ENCODE peak calls at places on chromosomes 2 and 18, in nine cellular contexts. M is lower lobe of right lung, Y is sigmoid colon, G is psoas muscle, A is cardiac muscle cell, W is suprapubic skin, U is AG04449, E is heart left ventricle, C is lower leg skin. B is an unnamed sample.

GRCh38 chr2:239630618-239631286 is 229.9 kb upstream of the HDAC4 start:
- DNase-seq in E (no peak), Y (no peak), M (no peak), G (peak), A (peak), C (peak), W (peak), U (peak), B (peak)

GRCh38 chr2:24611626-24612025 is 120.6 kb downstream of the NCOA1 start:
- DNase-seq in U (no peak), G (no peak), W (no peak), M (no peak), Y (no peak), A (no peak), C (no peak), E (no peak), B (no peak)

GRCh38 chr2:64327129-64327509 is 126.8 kb upstream of the LGALSL start:
- DNase-seq in M (no peak), W (no peak), G (no peak), A (no peak), Y (no peak), U (no peak), C (peak), E (no peak), B (no peak)

GRCh38 chr2:201630577-201630976 is 12.7 kb downstream of the TMEM237 start:
- DNase-seq in C (no peak), M (no peak), E (no peak), G (no peak), U (no peak), Y (no peak), W (no peak), A (no peak), B (no peak)

GRCh38 chr2:32008811-32009478 is 1.9 kb downstream of the MEMO1 start:
- DNase-seq in Y (no peak), E (peak), C (peak), M (no peak), U (no peak), G (no peak), W (no peak), A (peak), B (peak)

GRCh38 chr2:51734115-51734514 is 702.2 kb upstream of the NRXN1 start:
- DNase-seq in W (no peak), M (no peak), C (no peak), A (peak), U (no peak), E (no peak), Y (no peak), G (no peak), B (peak)

GRCh38 chr2:239278941-239279365 is 121.9 kb downstream of the HDAC4 start:
- DNase-seq in W (peak), U (no peak), A (no peak), M (no peak), E (peak), C (peak), Y (peak), G (no peak), B (peak)

GRCh38 chr2:29064746-29065478 is 9.4 kb downstream of the PCARE start:
- DNase-seq in C (peak), U (no peak), A (no peak), M (no peak), Y (no peak), E (no peak), W (no peak), G (no peak), B (no peak)

GRCh38 chr18:34224423-34225217 is at the start of gene NOL4:
- DNase-seq in U (no peak), C (peak), G (no peak), W (no peak), A (peak), M (peak), E (no peak), Y (peak), B (peak)

GRCh38 chr18:8730080-8730827 is 24.9 kb downstream of the MTCL1 start:
- DNase-seq in W (no peak), A (peak), C (no peak), Y (peak), U (peak), E (peak), G (peak), M (peak), B (peak)

DNA sequence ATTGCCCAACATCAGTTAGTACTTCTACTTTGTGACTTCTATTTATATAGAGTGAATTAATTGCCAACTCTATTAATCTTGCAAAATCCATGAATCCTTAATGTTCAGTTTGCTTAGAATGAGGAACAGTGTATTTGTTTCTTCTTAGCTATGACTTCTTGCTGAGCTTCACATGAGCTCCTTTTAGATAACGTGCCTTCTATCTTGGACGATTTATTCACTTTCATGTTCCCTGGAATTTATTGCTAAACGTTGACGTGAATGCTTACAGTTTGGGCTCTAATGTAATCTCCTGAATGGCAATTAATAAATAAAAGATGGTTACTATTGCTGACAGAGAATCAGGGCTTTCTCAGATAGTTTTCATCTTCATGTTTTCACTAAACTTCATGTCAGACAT is 384.5 kb upstream of the NRP2 start:
- DNase-seq in U (no peak), Y (no peak), E (no peak), C (no peak), W (no peak), A (no peak), M (no peak), G (no peak), B (no peak)
- TF ChIP-seq CTCF in U (no peak), Y (no peak), E (no peak), C (no peak), W (no peak), A (no peak), M (no peak), G (no peak), B (no peak)

GRCh38 chr2:241011296-241011600 is 12.8 kb downstream of the SNED1 start:
- DNase-seq in Y (peak), G (no peak), A (no peak), W (no peak), U (no peak), C (peak), E (peak), M (no peak), B (no peak)

GRCh38 chr2:241014224-241014623 is 15.8 kb downstream of the SNED1 start:
- DNase-seq in E (peak), W (no peak), U (no peak), C (peak), A (no peak), G (no peak), M (no peak), Y (peak), B (no peak)

GRCh38 chr2:241010531-241011295 is 12.3 kb downstream of the SNED1 start:
- DNase-seq in U (no peak), M (peak), G (no peak), A (no peak), C (peak), W (no peak), E (peak), Y (peak), B (no peak)

GRCh38 chr2:241009601-241010530 is 11.4 kb downstream of the SNED1 start:
- DNase-seq in E (no peak), W (peak), A (peak), C (peak), G (peak), M (peak), U (peak), Y (peak), B (peak)

DNA sequence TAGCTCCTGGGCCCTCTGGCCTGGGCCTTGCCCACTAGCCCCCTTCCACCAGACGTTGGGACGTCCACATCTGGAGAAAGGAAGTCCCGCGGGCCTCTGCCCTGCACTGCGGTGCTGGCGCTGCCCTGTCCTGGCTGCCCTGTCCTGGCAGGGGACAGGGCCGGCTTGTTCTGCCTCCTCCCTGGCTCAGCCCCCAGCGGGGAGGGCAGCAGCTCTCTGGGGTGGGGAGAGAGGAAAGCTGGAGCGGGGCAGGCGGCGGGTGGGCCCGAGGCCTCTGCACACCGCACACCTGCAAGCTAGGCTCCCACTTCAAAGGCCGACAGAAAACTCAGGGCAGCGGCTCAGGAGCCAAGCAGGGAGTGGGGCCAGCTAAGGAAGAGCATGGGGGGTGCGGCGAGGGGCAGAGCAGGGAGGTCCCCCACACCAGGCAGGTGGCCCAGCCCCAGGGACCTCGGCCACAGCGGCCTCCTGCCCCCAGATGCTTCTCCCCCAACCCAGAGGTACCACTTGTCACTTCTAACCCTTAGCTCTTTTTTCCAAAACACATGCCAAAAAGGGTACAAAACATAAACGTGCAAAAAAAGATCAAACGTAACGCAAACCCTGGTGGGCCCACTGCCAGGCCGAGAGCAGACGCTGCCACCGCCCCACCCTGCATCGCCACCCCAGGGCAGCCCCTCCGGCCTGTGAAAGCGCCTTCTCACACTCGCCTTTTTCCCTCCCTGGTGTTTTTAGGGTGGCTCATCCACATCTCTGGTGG is 13.5 kb downstream of the SNED1 start:
- DNase-seq in G (no peak), M (peak), E (peak), U (no peak), Y (peak), C (peak), W (no peak), A (no peak), B (no peak)
- H3K4me3 ChIP-seq in G (no peak), M (no peak), E (no peak), U (no peak), Y (no peak), C (no peak), W (no peak), A (no peak), B (no peak)

GRCh38 chr2:207692206-207693065 is 19.0 kb upstream of the CCNYL1 start:
- DNase-seq in U (no peak), G (no peak), A (peak), M (peak), E (no peak), W (no peak), Y (no peak), C (no peak), B (peak)
- TF ChIP-seq CTCF in U (peak), G (peak), A (peak), M (peak), E (peak), W (peak), Y (no peak), C (no peak), B (peak)

GRCh38 chr2:149038442-149039212 is at the start of gene LYPD6B:
- DNase-seq in C (peak), G (no peak), A (peak), M (peak), E (no peak), U (no peak), Y (no peak), W (no peak), B (no peak)
- H3K4me3 ChIP-seq in C (peak), G (no peak), A (peak), M (peak), E (no peak), U (peak), Y (no peak), W (peak), B (no peak)

DNA sequence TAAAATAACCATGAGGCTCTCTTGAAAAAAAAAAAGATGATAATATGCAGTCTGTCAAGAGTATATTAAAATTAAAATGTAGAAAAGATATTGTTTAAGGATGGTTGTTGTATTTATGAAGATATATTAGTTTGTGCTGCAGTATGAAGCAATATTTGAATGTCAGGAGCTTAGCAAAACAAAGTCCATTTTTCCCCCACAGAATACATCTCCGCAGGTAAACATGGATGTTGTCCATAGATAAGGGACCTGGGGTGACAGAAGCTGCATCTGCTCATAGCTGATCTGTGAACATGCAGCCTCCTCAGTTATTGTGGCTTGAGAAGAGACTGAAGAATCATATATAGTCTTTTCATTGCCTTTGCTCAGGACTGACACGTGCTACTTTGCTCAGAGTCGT is 366.1 kb upstream of the MMADHC start:
- DNase-seq in C (no peak), U (no peak), A (no peak), W (no peak), E (no peak), M (no peak), G (no peak), Y (no peak), B (no peak)
- TF ChIP-seq CTCF in C (no peak), U (no peak), A (no peak), W (no peak), E (no peak), M (no peak), G (no peak), Y (no peak), B (no peak)

GRCh38 chr18:75681538-75682115 is 254.1 kb upstream of the SMIM21 start:
- DNase-seq in G (no peak), E (no peak), Y (no peak), W (no peak), A (no peak), C (no peak), U (no peak), M (no peak), B (no peak)

GRCh38 chr18:75687626-75688025 is 260.1 kb upstream of the SMIM21 start:
- DNase-seq in W (no peak), G (no peak), M (no peak), A (no peak), Y (no peak), C (no peak), E (no peak), U (no peak), B (no peak)

GRCh38 chr18:75679347-75679746 is 251.8 kb upstream of the SMIM21 start:
- DNase-seq in A (peak), Y (peak), W (no peak), C (no peak), G (peak), E (peak), M (no peak), U (no peak), B (no peak)

GRCh38 chr18:75678662-75679061 is 251.2 kb upstream of the SMIM21 start:
- DNase-seq in M (no peak), E (no peak), C (no peak), W (no peak), G (no peak), U (no peak), A (peak), Y (no peak), B (peak)

GRCh38 chr18:75683426-75683825 is 255.9 kb upstream of the SMIM21 start:
- DNase-seq in M (no peak), C (no peak), G (no peak), Y (no peak), U (no peak), W (no peak), E (no peak), A (no peak), B (no peak)
- H3K4me3 ChIP-seq in M (no peak), C (no peak), G (no peak), Y (no peak), U (no peak), W (no peak), E (no peak), A (no peak), B (no peak)

B was measured in choroid plexus epithelial cell.